ENCODE peak calls at places on chromosomes 5 and 9, in seven cellular contexts. O, Z, K, F, D, T and U are unnamed samples.

GRCh38 chr9:130893250-130894101 is 3.1 kb downstream of the QRFP start:
- DNase-seq in F (no peak), Z (peak), O (peak), K (no peak), D (no peak), T (no peak), U (no peak)

GRCh38 chr5:90161399-90161798 is 248.2 kb downstream of the CETN3 start:
- DNase-seq in O (peak), K (peak), F (peak), T (peak), D (peak), Z (peak), U (no peak)

GRCh38 chr5:133478611-133479010 is 133.7 kb downstream of the FSTL4 start:
- DNase-seq in F (no peak), K (no peak), T (no peak), O (no peak), Z (no peak), D (no peak), U (no peak)

GRCh38 chr5:64340293-64340692 is 165.5 kb upstream of the RGS7BP start:
- DNase-seq in K (no peak), O (no peak), F (no peak), T (no peak), D (no peak), Z (no peak), U (no peak)

GRCh38 chr9:130194406-130194932 is 22.3 kb downstream of the NCS1 start:
- DNase-seq in K (no peak), D (no peak), O (no peak), F (no peak), Z (no peak), T (no peak), U (no peak)

GRCh38 chr5:61882901-61883500 is 423.0 kb upstream of the KIF2A start:
- DNase-seq in T (no peak), F (no peak), O (no peak), Z (no peak), D (no peak), K (no peak), U (no peak)

GRCh38 chr5:74895906-74896305 is 29.7 kb upstream of the FAM169A start:
- DNase-seq in O (peak), K (no peak), D (peak), Z (peak), T (no peak), F (peak), U (peak)

GRCh38 chr5:43659075-43659474 is 56.1 kb downstream of the NNT start:
- DNase-seq in T (no peak), F (no peak), O (no peak), K (no peak), Z (no peak), D (no peak), U (no peak)

GRCh38 chr5:146130440-146131045 is 25.2 kb upstream of the PLAC8L1 start:
- DNase-seq in K (peak), O (no peak), D (peak), F (peak), T (no peak), Z (peak), U (no peak)

GRCh38 chr9:37999501-38000189 is 69.4 kb downstream of the SHB start:
- DNase-seq in Z (peak), K (no peak), O (no peak), T (no peak), D (no peak), F (no peak), U (no peak)

GRCh38 chr5:3195991-3196390 is 399.6 kb upstream of the IRX1 start:
- DNase-seq in O (no peak), Z (no peak), K (peak), D (no peak), T (no peak), F (no peak), U (no peak)

GRCh38 chr9:79567671-79568098 is 4.1 kb upstream of the TLE4 start:
- DNase-seq in F (no peak), K (peak), T (no peak), D (no peak), Z (no peak), O (no peak), U (no peak)

GRCh38 chr5:119322312-119322947 is 33.4 kb upstream of the TNFAIP8 start:
- DNase-seq in D (no peak), T (no peak), F (no peak), O (no peak), K (peak), Z (no peak), U (no peak)
- H3K4me3 ChIP-seq in D (no peak), T (no peak), F (no peak), O (no peak), K (no peak), Z (no peak), U (no peak)

GRCh38 chr5:132007399-132008162 is 3.9 kb downstream of the ACSL6 start:
- DNase-seq in D (peak), F (peak), K (peak), O (peak), T (no peak), Z (peak), U (peak)
- TF ChIP-seq CTCF in D (peak), F (peak), K (peak), O (peak), T (peak), Z (peak), U (peak)

GRCh38 chr5:126686451-126687126 is 85.8 kb downstream of the PHAX start:
- DNase-seq in K (no peak), F (no peak), T (no peak), Z (no peak), O (no peak), D (no peak), U (no peak)
- H3K4me3 ChIP-seq in K (no peak), F (no peak), T (no peak), Z (no peak), O (no peak), D (no peak), U (no peak)

GRCh38 chr5:66757219-66757833 is 161.1 kb downstream of the MAST4 start:
- DNase-seq in O (peak), F (peak), T (no peak), Z (peak), K (peak), D (peak), U (peak)
- TF ChIP-seq CTCF in O (peak), F (peak), T (peak), Z (peak), K (peak), D (peak), U (peak)

GRCh38 chr9:92807031-92807756 is 42.6 kb upstream of the BICD2 start:
- DNase-seq in K (no peak), T (no peak), Z (no peak), D (no peak), F (no peak), O (no peak), U (no peak)
- H3K4me3 ChIP-seq in K (peak), T (no peak), Z (no peak), D (no peak), F (no peak), O (no peak), U (no peak)

GRCh38 chr5:151002250-151002649 is 18.1 kb upstream of the GPX3 start:
- DNase-seq in F (peak), D (peak), Z (peak), O (no peak), T (no peak), K (peak), U (no peak)
- TF ChIP-seq CTCF in F (peak), D (peak), Z (peak), O (peak), T (peak), K (peak), U (peak)

DNA sequence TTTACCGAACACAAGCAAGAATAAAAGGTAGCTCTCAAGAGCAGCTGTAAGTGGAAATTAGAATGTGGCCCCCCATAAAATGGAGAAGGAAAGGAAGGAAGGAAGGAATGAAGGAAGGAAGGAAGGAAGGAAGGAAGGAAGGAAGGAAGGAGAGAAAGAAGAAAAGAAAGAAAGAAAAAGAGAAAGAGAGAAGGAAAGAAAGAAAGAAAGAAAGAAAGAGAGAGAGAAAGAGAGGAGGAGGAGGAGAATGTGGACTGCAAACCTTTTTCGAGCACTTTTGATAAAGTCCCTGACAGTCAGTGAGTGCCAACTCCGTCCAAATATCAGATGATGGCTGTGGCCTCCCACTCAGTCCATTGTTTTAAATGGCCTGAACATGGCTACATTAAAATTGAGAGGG is 53.8 kb upstream of the SNX2 start:
- DNase-seq in D (no peak), K (no peak), F (no peak), Z (no peak), O (no peak), T (no peak), U (no peak)
- H3K4me3 ChIP-seq in D (no peak), K (no peak), F (no peak), Z (no peak), O (no peak), T (no peak), U (no peak)